ENCODE peak calls at places on chromosomes 7 and 10, in five cellular contexts. W is CD8-positive, alpha-beta memory T cell; Z is heart right ventricle; S is HCT116; A is fibroblast of lung. K is an unnamed sample.
A peak's percentile ranks its signal among the peaks of the same experiment; 100 is the strongest.

GRCh38 chr7:5610500-5611186 is 170.8 kb downstream of the RNF216 start:
- DNase-seq in W (no peak), Z (no peak), S (no peak), A (no peak), K (no peak)

GRCh38 chr7:106486331-106486730 is 174.6 kb downstream of the CCDC71L start:
- DNase-seq in W (no peak), Z (no peak), S (no peak), A (peak; percentile 15), K (no peak)

GRCh38 chr7:95302976-95303375 is 21.4 kb downstream of the PON1 start:
- DNase-seq in W (no peak), Z (no peak), S (no peak), A (no peak), K (no peak)

GRCh38 chr7:98110249-98111022 is 3.8 kb downstream of the LMTK2 start:
- DNase-seq in W (no peak), Z (no peak), S (no peak), A (no peak), K (no peak)

GRCh38 chr10:71451754-71452153 is 55.0 kb downstream of the CDH23 start:
- DNase-seq in W (no peak), Z (no peak), S (no peak), A (no peak), K (no peak)

GRCh38 chr7:521221-522070 is 1.8 kb upstream of the PDGFA start:
- DNase-seq in W (no peak), Z (peak; percentile 84), S (no peak), A (no peak), K (no peak)

GRCh38 chr10:62545667-62546066 is 171.5 kb downstream of the ZNF365 start:
- DNase-seq in W (no peak), Z (no peak), S (no peak), A (peak; percentile 48), K (no peak)

GRCh38 chr10:51047857-51048256 is 26.4 kb upstream of the PRKG1 start:
- DNase-seq in W (no peak), Z (no peak), S (no peak), A (peak; percentile 37), K (no peak)

GRCh38 chr10:28778524-28778923 is 101.2 kb downstream of the BAMBI start:
- DNase-seq in W (no peak), Z (no peak), S (no peak), A (no peak), K (no peak)

GRCh38 chr7:985915-986741 is 3.1 kb downstream of the CYP2W1 start:
- DNase-seq in W (no peak), Z (no peak), S (no peak), A (peak; percentile 39), K (no peak)

GRCh38 chr7:30038182-30038980 is 10.2 kb downstream of the PLEKHA8 start:
- DNase-seq in W (no peak), Z (no peak), S (no peak), A (peak; percentile 80), K (no peak)

GRCh38 chr7:141688038-141688437 is 13.9 kb downstream of the DENND11 start:
- DNase-seq in W (no peak), Z (no peak), S (no peak), A (no peak), K (no peak)

GRCh38 chr7:158366346-158366745 is 221.3 kb downstream of the PTPRN2 start:
- DNase-seq in W (no peak), Z (no peak), S (no peak), A (no peak), K (no peak)

GRCh38 chr7:10908600-10908999 is 65.1 kb upstream of the PHF14 start:
- DNase-seq in W (no peak), Z (no peak), S (no peak), A (no peak), K (no peak)

GRCh38 chr7:82131224-82131623 is 312.4 kb downstream of the CACNA2D1 start:
- DNase-seq in W (no peak), Z (no peak), S (no peak), A (peak; percentile 57), K (no peak)

GRCh38 chr10:98128802-98129201 is 5.7 kb upstream of the R3HCC1L start:
- DNase-seq in W (no peak), Z (no peak), S (no peak), A (no peak), K (no peak)

GRCh38 chr7:115748123-115748738 is 282.3 kb downstream of the TFEC start:
- DNase-seq in W (no peak), Z (no peak), S (peak; percentile 36), A (peak; percentile 19), K (no peak)

GRCh38 chr10:97546441-97547340 is 25.9 kb upstream of the ANKRD2 start:
- DNase-seq in W (no peak), Z (no peak), S (no peak), A (no peak), K (no peak)

GRCh38 chr10:20185116-20185515 is 368.9 kb downstream of the PLXDC2 start:
- DNase-seq in W (no peak), Z (no peak), S (no peak), A (no peak), K (no peak)

GRCh38 chr10:19479854-19480253 is 336.4 kb upstream of the PLXDC2 start:
- DNase-seq in W (no peak), Z (no peak), S (no peak), A (no peak), K (no peak)

GRCh38 chr7:138902156-138902555 is 79.0 kb downstream of the KIAA1549 start:
- DNase-seq in W (no peak), Z (no peak), S (no peak), A (no peak), K (peak; percentile 9)
- H3K27ac ChIP-seq in W (no peak overlapping the region), Z (no peak overlapping the region), S (no peak overlapping the region), A (no peak overlapping the region), K (no peak overlapping the region)

DNA sequence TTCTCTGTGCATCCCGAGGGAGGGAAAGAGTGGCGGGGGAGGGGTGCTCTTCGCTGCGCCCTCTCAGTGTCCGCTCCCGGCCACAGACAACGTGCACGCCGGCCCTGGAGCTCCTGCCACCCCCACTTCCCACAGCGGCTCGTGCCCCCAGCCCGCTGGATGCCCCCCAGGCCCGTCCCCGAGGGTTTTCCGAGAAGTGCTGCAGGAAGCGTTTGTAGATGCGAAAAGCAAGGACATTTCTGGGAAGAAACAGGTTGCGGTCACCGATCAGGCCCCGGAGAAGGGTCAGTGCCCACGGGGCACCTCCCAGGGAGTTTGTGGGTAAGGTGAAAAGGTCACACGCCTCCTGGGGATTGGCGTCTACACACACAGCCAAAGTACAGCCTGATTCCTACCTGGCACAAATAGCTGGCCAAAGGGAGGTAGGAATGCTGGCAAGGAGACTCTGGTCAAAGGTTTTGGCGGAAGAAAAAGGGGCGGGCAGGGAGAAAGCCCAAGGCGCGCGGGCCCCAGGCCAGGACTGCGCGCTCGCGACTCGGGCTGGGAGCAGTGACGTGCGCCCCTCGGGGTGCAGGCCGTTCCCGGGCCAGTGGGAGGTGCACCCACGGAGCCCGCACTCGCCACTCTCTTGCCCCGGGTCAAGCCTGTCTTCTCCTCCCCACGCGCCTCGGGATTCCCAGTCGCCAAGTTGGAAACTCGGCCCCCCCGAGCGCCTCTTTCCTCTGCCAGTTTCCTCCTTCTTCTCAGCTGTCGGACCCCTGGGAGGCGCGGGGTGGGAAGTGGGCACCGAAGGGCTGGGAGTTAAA is 1.5 kb upstream of the NRP1 start:
- DNase-seq in W (no peak), Z (peak; percentile 81), S (no peak), A (peak; percentile 81), K (no peak)
- H3K27ac ChIP-seq in W (no peak overlapping the region), Z (peak overlapping the region; percentile 99), S (no peak overlapping the region), A (peak overlapping the region; percentile 90), K (peak overlapping the region; percentile 24)

GRCh38 chr10:119005377-119006043 is 24.0 kb upstream of the NANOS1 start:
- DNase-seq in W (no peak), Z (no peak), S (no peak), A (peak; percentile 43), K (no peak)

GRCh38 chr10:119001717-119002500 is 27.6 kb upstream of the NANOS1 start:
- DNase-seq in W (no peak), Z (no peak), S (no peak), A (no peak), K (no peak)

GRCh38 chr10:119007211-119007574 is 22.3 kb upstream of the NANOS1 start:
- DNase-seq in W (no peak), Z (no peak), S (no peak), A (no peak), K (no peak)

GRCh38 chr10:119006451-119007210 is 22.9 kb upstream of the NANOS1 start:
- DNase-seq in W (no peak), Z (no peak), S (no peak), A (peak; percentile 99), K (no peak)

DNA sequence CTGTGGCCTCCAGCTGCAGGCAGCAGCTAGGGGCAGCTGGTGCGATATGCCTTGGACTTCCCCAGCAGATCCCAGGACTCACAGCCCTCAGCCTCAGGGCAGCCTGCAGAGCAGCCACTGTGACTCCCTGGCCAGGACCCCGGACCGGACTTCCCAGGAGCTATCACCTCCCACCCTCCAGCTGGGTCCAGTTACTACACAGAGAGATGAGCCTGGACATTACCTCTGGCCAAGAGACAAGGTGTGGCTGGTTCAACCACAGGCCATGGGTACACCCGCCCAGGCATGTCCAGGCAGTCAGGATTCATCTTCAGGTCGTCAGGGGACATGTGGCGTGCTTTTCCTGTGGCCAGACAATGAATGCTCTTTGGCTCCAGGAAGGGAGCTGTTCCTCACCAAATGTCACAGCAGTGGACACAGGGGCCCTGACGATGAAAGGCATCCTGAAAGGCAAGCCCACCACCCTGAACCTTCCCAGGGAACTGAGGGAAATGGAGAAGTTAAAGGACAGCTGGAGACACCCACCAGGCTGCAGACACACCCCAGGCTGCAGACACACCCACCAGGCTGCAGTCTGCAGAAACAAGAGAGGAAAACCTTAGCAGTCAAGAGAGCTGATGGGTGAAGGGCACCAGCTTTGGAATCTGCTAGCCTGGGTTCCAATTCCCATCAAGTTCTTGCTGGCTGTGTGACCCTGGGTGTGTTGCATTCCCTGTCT is 25.8 kb upstream of the NANOS1 start:
- DNase-seq in W (no peak), Z (no peak), S (no peak), A (no peak), K (no peak)
- H3K27ac ChIP-seq in W (no peak overlapping the region), Z (no peak overlapping the region), S (no peak overlapping the region), A (no peak overlapping the region), K (no peak overlapping the region)

GRCh38 chr7:2622869-2623697 is 8.7 kb upstream of the TTYH3 start:
- DNase-seq in W (no peak), Z (no peak), S (no peak), A (no peak), K (no peak)

GRCh38 chr7:2623698-2624014 is 8.1 kb upstream of the TTYH3 start:
- DNase-seq in W (no peak), Z (no peak), S (no peak), A (no peak), K (no peak)

GRCh38 chr7:2624293-2624881 is 7.4 kb upstream of the TTYH3 start:
- DNase-seq in W (no peak), Z (no peak), S (no peak), A (no peak), K (no peak)

GRCh38 chr7:2621061-2621828 is 10.5 kb upstream of the TTYH3 start:
- DNase-seq in W (no peak), Z (peak; percentile 74), S (no peak), A (peak; percentile 70), K (no peak)

DNA sequence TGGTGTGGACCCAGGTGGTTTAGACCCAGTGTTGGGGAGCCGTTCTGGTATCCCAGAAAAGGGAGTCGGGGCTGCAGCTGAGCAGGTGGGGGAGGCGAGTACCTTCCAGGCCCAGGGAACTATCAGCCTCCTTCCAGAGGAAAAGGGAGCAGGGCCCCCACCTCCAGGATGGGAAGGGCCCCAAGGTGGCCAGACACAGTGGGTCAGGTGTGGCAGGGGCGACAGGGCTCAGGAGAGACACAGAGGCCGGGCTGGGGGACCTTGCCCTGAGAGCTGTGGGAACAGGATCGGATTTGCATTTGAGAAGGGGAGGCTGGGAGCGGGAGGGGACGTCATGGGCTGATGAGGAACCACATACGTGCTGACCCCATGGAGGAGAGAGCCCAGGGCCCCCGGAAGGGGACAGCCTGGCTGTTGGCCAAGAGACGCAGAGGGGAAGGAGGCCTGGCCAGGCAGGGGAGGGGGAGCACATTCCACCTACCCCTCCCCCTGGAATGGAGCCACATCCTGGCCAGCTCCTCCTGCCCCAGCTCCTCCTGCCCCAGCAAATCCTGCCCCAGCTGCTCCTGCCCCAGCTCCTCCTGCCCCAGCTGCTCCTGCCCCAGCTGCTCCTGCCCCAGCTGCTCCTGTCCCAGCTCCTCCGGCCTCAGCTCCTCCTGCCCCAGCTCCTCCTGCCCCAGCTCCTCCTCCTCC is 9.7 kb upstream of the TTYH3 start:
- DNase-seq in W (no peak), Z (peak; percentile 38), S (no peak), A (peak; percentile 10), K (no peak)
- H3K27ac ChIP-seq in W (no peak overlapping the region), Z (no peak overlapping the region), S (no peak overlapping the region), A (no peak overlapping the region), K (no peak overlapping the region)

K was measured in caudate nucleus.